ENCODE peak calls at places on chromosome X, in five cellular contexts. W is CD8-positive, alpha-beta memory T cell; X is mesendoderm; M is Karpas-422; G is uterus. U is an unnamed sample.

GRCh38 chrX:134717698-134718328 is 59.5 kb upstream of the PLAC1 start:
- DNase-seq in W (no peak), X (no peak), M (no peak), G (no peak), U (no peak)

GRCh38 chrX:104929324-104929723 is 291.2 kb downstream of the TEX13A start:
- DNase-seq in W (no peak), X (no peak), M (no peak), G (no peak), U (no peak)

GRCh38 chrX:8629871-8630270 is 102.1 kb downstream of the ANOS1 start:
- DNase-seq in W (no peak), X (no peak), M (no peak), G (no peak), U (no peak)

GRCh38 chrX:148928803-148929202 is 428.4 kb downstream of the AFF2 start:
- DNase-seq in W (no peak), X (no peak), M (no peak), G (no peak), U (no peak)

GRCh38 chrX:151753313-151754041 is 18.9 kb downstream of the CNGA2 start:
- DNase-seq in W (no peak), X (peak; percentile 59), M (peak; percentile 75), G (peak; percentile 59), U (peak; percentile 73)

GRCh38 chrX:16223385-16223784 is 56.1 kb downstream of the MAGEB17 start:
- DNase-seq in W (no peak), X (no peak), M (no peak), G (no peak), U (no peak)

GRCh38 chrX:113001836-113002235 is 161.2 kb upstream of the AMOT start:
- DNase-seq in W (no peak), X (no peak), M (no peak), G (no peak), U (no peak)

GRCh38 chrX:153525451-153525850 is 8.0 kb downstream of the ATP2B3 start:
- DNase-seq in W (no peak), X (no peak), M (no peak), G (no peak), U (no peak)

GRCh38 chrX:24574743-24575142 is 72.4 kb downstream of the PCYT1B start:
- DNase-seq in W (no peak), X (no peak), M (no peak), G (no peak), U (no peak)

GRCh38 chrX:10797493-10797892 is 177.1 kb upstream of the MID1 start:
- DNase-seq in W (no peak), X (peak; percentile 1), M (no peak), G (no peak), U (no peak)

GRCh38 chrX:69285881-69286545 is 120.8 kb upstream of the PJA1 start:
- DNase-seq in W (peak; percentile 31), X (no peak), M (peak; percentile 80), G (peak; percentile 80), U (no peak)

GRCh38 chrX:69045616-69046345 is 119.5 kb downstream of the PJA1 start:
- DNase-seq in W (no peak), X (peak; percentile 51), M (no peak), G (no peak), U (peak; percentile 12)

GRCh38 chrX:120677017-120677652 is 47.3 kb upstream of the C1GALT1C1 start:
- DNase-seq in W (no peak), X (no peak), M (peak; percentile 2), G (no peak), U (no peak)

GRCh38 chrX:41153453-41153852 is 68.2 kb downstream of the USP9X start:
- DNase-seq in W (no peak), X (peak; percentile 19), M (no peak), G (no peak), U (no peak)

GRCh38 chrX:74178536-74178935 is 125.4 kb upstream of the ZCCHC13 start:
- DNase-seq in W (no peak), X (peak; percentile 49), M (no peak), G (no peak), U (peak; percentile 58)

GRCh38 chrX:129694805-129695204 is 40.0 kb upstream of the APLN start:
- DNase-seq in W (no peak), X (no peak), M (no peak), G (no peak), U (no peak)

GRCh38 chrX:997631-998137 is 214.8 kb downstream of the CRLF2 start:
- DNase-seq in W (no peak), X (peak; percentile 44), M (no peak), G (no peak), U (peak; percentile 75)

GRCh38 chrX:41259516-41259915 is 74.4 kb upstream of the DDX3X start:
- DNase-seq in W (no peak), X (no peak), M (no peak), G (no peak), U (peak; percentile 52)

GRCh38 chrX:386239-386767 is 404 bp downstream of the PPP2R3B start:
- DNase-seq in W (no peak), X (no peak), M (peak; percentile 78), G (no peak), U (no peak)

GRCh38 chrX:54182864-54183613 is at the start of gene FAM120C:
- DNase-seq in W (peak; percentile 64), X (peak; percentile 86), M (peak; percentile 89), G (peak; percentile 68), U (peak; percentile 80)

GRCh38 chrX:39972340-39972739 is 125.4 kb downstream of the BCOR start:
- DNase-seq in W (no peak), X (no peak), M (no peak), G (no peak), U (no peak)

GRCh38 chrX:104310084-104310483 is 55.4 kb upstream of the ESX1 start:
- DNase-seq in W (no peak), X (no peak), M (peak; percentile 42), G (no peak), U (no peak)

GRCh38 chrX:129613596-129613995 is 41.2 kb downstream of the APLN start:
- DNase-seq in W (peak; percentile 19), X (peak; percentile 59), M (no peak), G (no peak), U (no peak)

GRCh38 chrX:149248073-149248625 is 257.0 kb downstream of the IDS start:
- DNase-seq in W (no peak), X (no peak), M (no peak), G (no peak), U (no peak)

GRCh38 chrX:72245461-72246089 is 6.7 kb upstream of the ERCC6L start:
- DNase-seq in W (no peak), X (peak; percentile 65), M (peak; percentile 71), G (no peak), U (peak; percentile 54)

GRCh38 chrX:21658152-21658737 is at the start of gene KLHL34:
- DNase-seq in W (no peak), X (no peak), M (no peak), G (no peak), U (no peak)

GRCh38 chrX:13110427-13111324 is 66.3 kb upstream of the FAM9C start:
- DNase-seq in W (no peak), X (peak; percentile 50), M (no peak), G (peak; percentile 74), U (no peak)

GRCh38 chrX:9383655-9384054 is 81.2 kb upstream of the TBL1X start:
- DNase-seq in W (peak; percentile 23), X (no peak), M (no peak), G (no peak), U (no peak)

GRCh38 chrX:17527932-17528331 is 152.9 kb downstream of the NHS start:
- DNase-seq in W (no peak), X (no peak), M (no peak), G (no peak), U (no peak)

GRCh38 chrX:17525266-17525665 is 150.3 kb downstream of the NHS start:
- DNase-seq in W (no peak), X (no peak), M (no peak), G (no peak), U (no peak)

GRCh38 chrX:17529349-17529748 is 154.3 kb downstream of the NHS start:
- DNase-seq in W (no peak), X (no peak), M (no peak), G (no peak), U (no peak)

GRCh38 chrX:17525762-17526555 is 151.0 kb downstream of the NHS start:
- DNase-seq in W (no peak), X (no peak), M (no peak), G (no peak), U (no peak)

GRCh38 chrX:17527135-17527701 is 152.2 kb downstream of the NHS start:
- DNase-seq in W (no peak), X (no peak), M (no peak), G (no peak), U (no peak)
- H3K27ac ChIP-seq in W (no peak overlapping the region), X (no peak overlapping the region), M (no peak overlapping the region), G (no peak overlapping the region), U (no peak overlapping the region)

DNA sequence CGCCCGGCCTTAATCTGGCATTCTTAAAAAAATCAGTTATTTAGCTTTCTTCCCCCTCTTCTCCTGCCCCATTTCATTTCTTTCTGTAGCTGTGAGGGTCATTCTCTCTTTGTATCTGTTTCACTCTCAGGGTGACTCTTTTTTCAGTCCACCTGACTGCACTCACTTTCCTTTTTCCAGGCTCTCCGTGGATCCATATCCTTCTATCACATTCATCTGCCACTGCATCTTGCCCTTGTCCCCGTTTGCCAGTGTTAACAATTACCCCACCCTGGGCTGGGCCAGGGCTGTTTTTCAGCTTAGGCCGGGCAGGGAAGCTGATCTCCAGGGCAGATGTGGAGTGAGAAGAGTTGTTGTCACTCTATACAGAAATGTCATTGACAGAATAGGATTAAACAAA is 7.7 kb downstream of the FHL1 start:
- DNase-seq in W (no peak), X (no peak), M (no peak), G (no peak), U (no peak)
- H3K4me1 ChIP-seq in W (no peaks in the 10 kb centered on the region), X (no peaks in the 10 kb centered on the region), M (peaks cover 10% of the 10 kb centered on the region), G (no peaks in the 10 kb centered on the region), U (no peaks in the 10 kb centered on the region)

GRCh38 chrX:46587753-46588171 is 14.2 kb downstream of the CHST7 start:
- DNase-seq in W (no peak), X (peak; percentile 14), M (no peak), G (no peak), U (no peak)
- H3K27ac ChIP-seq in W (no peak overlapping the region), X (peak overlapping the region; percentile 3), M (no peak overlapping the region), G (peak overlapping the region; percentile 28), U (no peak overlapping the region)

DNA sequence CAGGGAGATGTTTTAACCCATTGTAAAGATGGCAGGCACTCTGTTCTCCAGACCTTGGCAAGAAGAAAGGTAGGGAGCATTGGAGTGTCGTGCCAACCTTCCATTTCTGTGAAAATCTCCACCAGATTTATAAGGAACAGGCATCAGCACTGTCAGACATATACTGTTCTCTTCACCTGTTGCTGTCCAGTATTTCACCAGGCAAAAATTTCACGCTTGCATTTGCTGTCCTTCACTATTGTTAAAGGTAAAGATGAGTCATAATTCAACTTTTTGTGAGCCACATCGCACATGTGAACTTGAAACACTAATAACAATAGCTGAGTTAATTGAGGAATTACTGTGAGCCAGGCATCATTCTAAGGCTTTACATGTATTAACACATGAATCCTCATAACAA is 203.4 kb downstream of the ENOX2 start:
- DNase-seq in W (no peak), X (no peak), M (no peak), G (no peak), U (no peak)
- H3K4me1 ChIP-seq in W (no peaks in the 10 kb centered on the region), X (no peaks in the 10 kb centered on the region), M (peaks cover 12% of the 10 kb centered on the region), G (no peaks in the 10 kb centered on the region), U (no peaks in the 10 kb centered on the region)